ENCODE peak calls at places on chromosome 3, in five cellular contexts. V, I, A, M and X are unnamed samples. For H3K9me3 and H3K4me1, the result is how much of the 10 kb centered on the place peaks cover.

GRCh38 chr3:64686446-64686908 is 1.3 kb downstream of the ADAMTS9 start:
- DNase-seq in I (no peak), A (no peak), M (peak), V (no peak), X (no peak)

GRCh38 chr3:189602471-189602870 is 28.7 kb upstream of the TP63 start:
- DNase-seq in I (no peak), M (no peak), V (no peak), A (no peak), X (no peak)

GRCh38 chr3:157360044-157360443 is 76.6 kb upstream of the PTX3 start:
- DNase-seq in I (no peak), V (no peak), A (no peak), M (no peak), X (no peak)

GRCh38 chr3:52444860-52445793 is at the start of gene SEMA3G:
- DNase-seq in I (peak), M (peak), A (peak), V (peak), X (peak)

GRCh38 chr3:66037986-66038369 is 740 bp downstream of the MAGI1 start:
- DNase-seq in I (peak), M (peak), V (peak), A (no peak), X (peak)

GRCh38 chr3:196073188-196073838 is 8.6 kb downstream of the TFRC start:
- DNase-seq in A (no peak), M (peak), V (peak), I (peak), X (peak)

GRCh38 chr3:132606085-132606484 is 9.0 kb downstream of the ACKR4 start:
- DNase-seq in M (no peak), V (no peak), A (no peak), I (no peak), X (no peak)

GRCh38 chr3:13189639-13190375 is 116.6 kb upstream of the IQSEC1 start:
- DNase-seq in V (no peak), A (no peak), I (peak), M (no peak), X (no peak)

GRCh38 chr3:73603771-73604171 is 21.0 kb downstream of the PDZRN3 start:
- DNase-seq in V (no peak), I (no peak), A (no peak), M (no peak), X (no peak)

GRCh38 chr3:72176537-72177041 is 391.6 kb upstream of the PROK2 start:
- DNase-seq in I (no peak), V (no peak), A (no peak), M (no peak), X (no peak)

GRCh38 chr3:47469616-47470015 is 6.1 kb downstream of the SCAP start:
- DNase-seq in M (no peak), I (no peak), A (no peak), V (no peak), X (no peak)

GRCh38 chr3:47464603-47465002 is 11.1 kb downstream of the SCAP start:
- DNase-seq in I (no peak), V (no peak), M (no peak), A (no peak), X (no peak)
- H3K9me3 ChIP-seq in I (under half), V (under half), M (under half), A (under half), X (under half)

DNA sequence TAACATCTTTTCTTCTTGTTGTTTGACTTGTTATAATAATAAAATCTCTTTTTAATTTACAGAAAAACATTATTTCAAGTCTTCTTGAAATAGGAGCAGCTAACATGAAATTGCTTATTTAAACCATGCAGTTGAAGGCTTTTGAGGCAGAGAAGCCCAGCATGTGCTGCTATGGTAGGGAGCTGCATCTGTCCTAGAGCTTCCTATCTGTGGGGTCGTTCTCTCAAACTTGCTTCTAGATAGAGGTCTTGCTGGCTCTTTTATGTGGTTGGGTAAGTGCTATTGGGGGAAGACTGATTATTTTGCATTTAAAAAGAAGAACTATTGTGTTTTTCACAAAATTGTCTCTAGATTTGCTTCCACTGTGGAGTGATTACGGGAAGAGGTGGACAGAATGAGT is 98.6 kb downstream of the CHST2 start:
- DNase-seq in I (no peak), A (no peak), V (no peak), M (no peak), X (no peak)
- H3K4me1 ChIP-seq in I (under half), A (under half), V (under half), M (under half), X (under half)

GRCh38 chr3:96931491-96931890 is 117.1 kb downstream of the EPHA6 start:
- DNase-seq in I (no peak), M (no peak), A (no peak), V (no peak), X (no peak)
- H3K9me3 ChIP-seq in I (under half), M (under half), A (half or more), V (half or more), X (under half)

GRCh38 chr3:36909666-36910065 is 35.2 kb downstream of the TRANK1 start:
- DNase-seq in M (no peak), I (no peak), A (no peak), V (no peak), X (no peak)
- H3K4me1 ChIP-seq in M (under half), I (half or more), A (under half), V (under half), X (under half)

GRCh38 chr3:292038-292437 is 95.5 kb downstream of the CHL1 start:
- DNase-seq in M (no peak), V (no peak), I (no peak), A (no peak), X (no peak)

GRCh38 chr3:291028-291427 is 94.5 kb downstream of the CHL1 start:
- DNase-seq in M (no peak), V (no peak), A (no peak), I (no peak), X (no peak)

GRCh38 chr3:294096-294495 is 97.5 kb downstream of the CHL1 start:
- DNase-seq in M (no peak), I (no peak), V (no peak), A (no peak), X (no peak)

GRCh38 chr3:284316-284715 is 87.8 kb downstream of the CHL1 start:
- DNase-seq in M (no peak), I (no peak), A (no peak), V (no peak), X (no peak)

DNA sequence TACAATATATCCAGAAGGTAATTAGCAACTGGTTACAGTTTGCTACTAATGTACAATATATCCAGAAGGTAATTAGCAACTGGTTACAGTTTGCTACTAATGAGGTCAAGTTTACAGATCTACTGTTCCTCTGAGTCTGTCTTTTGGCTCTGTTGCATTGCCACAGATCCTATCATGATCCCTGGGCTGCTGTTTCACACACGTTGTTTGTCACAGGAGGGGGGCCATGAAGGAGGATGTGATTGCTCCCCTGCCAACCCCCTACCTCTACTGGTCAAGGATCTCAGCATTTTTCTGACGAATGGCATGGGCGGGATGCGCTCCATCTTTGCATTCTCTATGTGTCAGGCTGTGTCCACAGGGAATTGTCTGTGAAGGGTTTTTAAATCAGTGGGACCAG is 91.8 kb downstream of the CHL1 start:
- DNase-seq in I (no peak), V (no peak), A (no peak), M (no peak), X (no peak)
- H3K9me3 ChIP-seq in I (under half), V (under half), A (under half), M (under half), X (under half)